ENCODE peak calls at places on chromosomes 12 and 14, in eight cellular contexts. One of them, this sample, is unnamed.

GRCh38 chr12:77999074-77999715 is 168.5 kb downstream of the NAV3 start:
- DNase-seq in HCT116: no peak
- DNase-seq in left ventricle myocardium superior: no peak
- DNase-seq in NCI-H524 treated with DMSO at 0.1 percent for 48 hours: no peak
- DNase-seq in transverse colon: no peak
- DNase-seq in astrocyte of the spinal cord: no peak
- DNase-seq in stimulated activated CD8-positive, alpha-beta memory T cell treated with anti-CD3 and anti-CD28 coated beads, Interleukin-2, amount 100 ng/mL, for 1 hour: no peak
- DNase-seq in left cardiac atrium: no peak
- DNase-seq in this sample: no peak

GRCh38 chr14:69673099-69673498 is 61.7 kb downstream of the SUSD6 start:
- DNase-seq in stimulated activated CD8-positive, alpha-beta memory T cell treated with anti-CD3 and anti-CD28 coated beads, Interleukin-2, amount 100 ng/mL, for 1 hour: no peak
- DNase-seq in HCT116: no peak
- DNase-seq in left ventricle myocardium superior: no peak
- DNase-seq in left cardiac atrium: no peak
- DNase-seq in transverse colon: no peak
- DNase-seq in astrocyte of the spinal cord: no peak
- DNase-seq in NCI-H524 treated with DMSO at 0.1 percent for 48 hours: no peak
- DNase-seq in this sample: no peak

GRCh38 chr12:113907446-113908180 is 58.5 kb downstream of the RBM19 start:
- DNase-seq in left ventricle myocardium superior: no peak
- DNase-seq in HCT116: no peak
- DNase-seq in NCI-H524 treated with DMSO at 0.1 percent for 48 hours: no peak
- DNase-seq in left cardiac atrium: no peak
- DNase-seq in stimulated activated CD8-positive, alpha-beta memory T cell treated with anti-CD3 and anti-CD28 coated beads, Interleukin-2, amount 100 ng/mL, for 1 hour: no peak
- DNase-seq in astrocyte of the spinal cord: no peak
- DNase-seq in transverse colon: no peak
- DNase-seq in this sample: no peak

GRCh38 chr14:103546651-103547454 is 15.6 kb downstream of the BAG5 start:
- DNase-seq in transverse colon: peak
- DNase-seq in stimulated activated CD8-positive, alpha-beta memory T cell treated with anti-CD3 and anti-CD28 coated beads, Interleukin-2, amount 100 ng/mL, for 1 hour: peak
- DNase-seq in NCI-H524 treated with DMSO at 0.1 percent for 48 hours: no peak
- DNase-seq in left cardiac atrium: peak
- DNase-seq in astrocyte of the spinal cord: peak
- DNase-seq in HCT116: peak
- DNase-seq in left ventricle myocardium superior: peak
- DNase-seq in this sample: peak

GRCh38 chr12:34595749-34596733 is 573.7 kb downstream of the ALG10 start:
- DNase-seq in stimulated activated CD8-positive, alpha-beta memory T cell treated with anti-CD3 and anti-CD28 coated beads, Interleukin-2, amount 100 ng/mL, for 1 hour: no peak
- DNase-seq in astrocyte of the spinal cord: no peak
- DNase-seq in HCT116: no peak
- DNase-seq in left cardiac atrium: no peak
- DNase-seq in NCI-H524 treated with DMSO at 0.1 percent for 48 hours: no peak
- DNase-seq in transverse colon: peak
- DNase-seq in left ventricle myocardium superior: peak
- DNase-seq in this sample: no peak

GRCh38 chr12:27463826-27464554 is 17.5 kb downstream of the SMCO2 start:
- DNase-seq in NCI-H524 treated with DMSO at 0.1 percent for 48 hours: no peak
- DNase-seq in HCT116: no peak
- DNase-seq in astrocyte of the spinal cord: no peak
- DNase-seq in stimulated activated CD8-positive, alpha-beta memory T cell treated with anti-CD3 and anti-CD28 coated beads, Interleukin-2, amount 100 ng/mL, for 1 hour: no peak
- DNase-seq in left ventricle myocardium superior: peak
- DNase-seq in left cardiac atrium: peak
- DNase-seq in transverse colon: no peak
- DNase-seq in this sample: no peak

GRCh38 chr12:46477541-46477940 is 105.0 kb upstream of the SLC38A2 start:
- DNase-seq in HCT116: no peak
- DNase-seq in NCI-H524 treated with DMSO at 0.1 percent for 48 hours: no peak
- DNase-seq in astrocyte of the spinal cord: no peak
- DNase-seq in transverse colon: no peak
- DNase-seq in stimulated activated CD8-positive, alpha-beta memory T cell treated with anti-CD3 and anti-CD28 coated beads, Interleukin-2, amount 100 ng/mL, for 1 hour: no peak
- DNase-seq in left cardiac atrium: no peak
- DNase-seq in left ventricle myocardium superior: no peak
- DNase-seq in this sample: no peak

GRCh38 chr12:27616356-27617150 is 79.7 kb upstream of the REP15 start:
- DNase-seq in left cardiac atrium: no peak
- DNase-seq in stimulated activated CD8-positive, alpha-beta memory T cell treated with anti-CD3 and anti-CD28 coated beads, Interleukin-2, amount 100 ng/mL, for 1 hour: no peak
- DNase-seq in HCT116: no peak
- DNase-seq in NCI-H524 treated with DMSO at 0.1 percent for 48 hours: no peak
- DNase-seq in transverse colon: no peak
- DNase-seq in left ventricle myocardium superior: no peak
- DNase-seq in astrocyte of the spinal cord: no peak
- DNase-seq in this sample: no peak

GRCh38 chr14:89641495-89642162 is 224.6 kb upstream of the FOXN3 start:
- DNase-seq in left ventricle myocardium superior: no peak
- DNase-seq in NCI-H524 treated with DMSO at 0.1 percent for 48 hours: no peak
- DNase-seq in astrocyte of the spinal cord: no peak
- DNase-seq in stimulated activated CD8-positive, alpha-beta memory T cell treated with anti-CD3 and anti-CD28 coated beads, Interleukin-2, amount 100 ng/mL, for 1 hour: no peak
- DNase-seq in left cardiac atrium: no peak
- DNase-seq in transverse colon: no peak
- DNase-seq in HCT116: no peak
- DNase-seq in this sample: no peak

GRCh38 chr14:23751591-23751990 is 115.4 kb downstream of the DHRS2 start:
- DNase-seq in stimulated activated CD8-positive, alpha-beta memory T cell treated with anti-CD3 and anti-CD28 coated beads, Interleukin-2, amount 100 ng/mL, for 1 hour: no peak
- DNase-seq in astrocyte of the spinal cord: no peak
- DNase-seq in NCI-H524 treated with DMSO at 0.1 percent for 48 hours: no peak
- DNase-seq in left cardiac atrium: no peak
- DNase-seq in HCT116: no peak
- DNase-seq in left ventricle myocardium superior: no peak
- DNase-seq in transverse colon: no peak
- DNase-seq in this sample: no peak

GRCh38 chr12:122981036-122981471 is 573 bp downstream of the ARL6IP4 start:
- DNase-seq in stimulated activated CD8-positive, alpha-beta memory T cell treated with anti-CD3 and anti-CD28 coated beads, Interleukin-2, amount 100 ng/mL, for 1 hour: no peak
- DNase-seq in HCT116: no peak
- DNase-seq in transverse colon: no peak
- DNase-seq in NCI-H524 treated with DMSO at 0.1 percent for 48 hours: no peak
- DNase-seq in left ventricle myocardium superior: no peak
- DNase-seq in astrocyte of the spinal cord: no peak
- DNase-seq in left cardiac atrium: no peak
- DNase-seq in this sample: no peak

GRCh38 chr14:94052662-94053061 is 26.5 kb downstream of the OTUB2 start:
- DNase-seq in astrocyte of the spinal cord: no peak
- DNase-seq in NCI-H524 treated with DMSO at 0.1 percent for 48 hours: no peak
- DNase-seq in HCT116: no peak
- DNase-seq in stimulated activated CD8-positive, alpha-beta memory T cell treated with anti-CD3 and anti-CD28 coated beads, Interleukin-2, amount 100 ng/mL, for 1 hour: no peak
- DNase-seq in transverse colon: no peak
- DNase-seq in left cardiac atrium: no peak
- DNase-seq in left ventricle myocardium superior: no peak
- DNase-seq in this sample: no peak

GRCh38 chr14:89503458-89503996 is 86.5 kb upstream of the FOXN3 start:
- DNase-seq in transverse colon: no peak
- DNase-seq in astrocyte of the spinal cord: no peak
- DNase-seq in NCI-H524 treated with DMSO at 0.1 percent for 48 hours: no peak
- DNase-seq in HCT116: no peak
- DNase-seq in left cardiac atrium: no peak
- DNase-seq in left ventricle myocardium superior: no peak
- DNase-seq in stimulated activated CD8-positive, alpha-beta memory T cell treated with anti-CD3 and anti-CD28 coated beads, Interleukin-2, amount 100 ng/mL, for 1 hour: no peak
- DNase-seq in this sample: no peak

GRCh38 chr12:100741084-100741711 is 53.4 kb upstream of the ANO4 start:
- DNase-seq in stimulated activated CD8-positive, alpha-beta memory T cell treated with anti-CD3 and anti-CD28 coated beads, Interleukin-2, amount 100 ng/mL, for 1 hour: no peak
- DNase-seq in left cardiac atrium: no peak
- DNase-seq in transverse colon: no peak
- DNase-seq in NCI-H524 treated with DMSO at 0.1 percent for 48 hours: no peak
- DNase-seq in left ventricle myocardium superior: no peak
- DNase-seq in HCT116: peak
- DNase-seq in astrocyte of the spinal cord: peak
- DNase-seq in this sample: peak

GRCh38 chr12:115984607-115985006 is 292.9 kb downstream of the MED13L start:
- DNase-seq in left ventricle myocardium superior: no peak
- DNase-seq in HCT116: no peak
- DNase-seq in astrocyte of the spinal cord: no peak
- DNase-seq in left cardiac atrium: no peak
- DNase-seq in NCI-H524 treated with DMSO at 0.1 percent for 48 hours: peak
- DNase-seq in transverse colon: no peak
- DNase-seq in stimulated activated CD8-positive, alpha-beta memory T cell treated with anti-CD3 and anti-CD28 coated beads, Interleukin-2, amount 100 ng/mL, for 1 hour: no peak
- DNase-seq in this sample: peak

GRCh38 chr14:73457935-73458218 is 469 bp downstream of the NUMB start:
- DNase-seq in stimulated activated CD8-positive, alpha-beta memory T cell treated with anti-CD3 and anti-CD28 coated beads, Interleukin-2, amount 100 ng/mL, for 1 hour: no peak
- DNase-seq in transverse colon: peak
- DNase-seq in HCT116: no peak
- DNase-seq in NCI-H524 treated with DMSO at 0.1 percent for 48 hours: no peak
- DNase-seq in left ventricle myocardium superior: no peak
- DNase-seq in left cardiac atrium: no peak
- DNase-seq in astrocyte of the spinal cord: no peak
- DNase-seq in this sample: no peak

GRCh38 chr12:43362910-43363694 is 188.9 kb downstream of the ADAMTS20 start:
- DNase-seq in astrocyte of the spinal cord: no peak
- DNase-seq in NCI-H524 treated with DMSO at 0.1 percent for 48 hours: no peak
- DNase-seq in transverse colon: no peak
- DNase-seq in stimulated activated CD8-positive, alpha-beta memory T cell treated with anti-CD3 and anti-CD28 coated beads, Interleukin-2, amount 100 ng/mL, for 1 hour: no peak
- DNase-seq in left ventricle myocardium superior: no peak
- DNase-seq in left cardiac atrium: no peak
- DNase-seq in HCT116: no peak
- DNase-seq in this sample: no peak

This sample was measured in NCI-H1105 treated with DMSO at 0.1 percent for 48 hours.